ENCODE peak calls at places on chromosome 6, in four cellular contexts. Z is pancreas, N is AG10803, D is bronchial epithelial cell. Q is an unnamed sample.

GRCh38 chr6:160259585-160259984 is 964 bp upstream of the SLC22A2 start:
- DNase-seq in Z (no peak), N (no peak), D (no peak), Q (no peak)

GRCh38 chr6:112956696-112957525 is 609.8 kb downstream of the RFPL4B start:
- DNase-seq in Z (no peak), N (peak; percentile 79), D (peak; percentile 30), Q (peak; percentile 80)

GRCh38 chr6:17914651-17915050 is 72.8 kb downstream of the KIF13A start:
- DNase-seq in Z (no peak), N (peak; percentile 56), D (no peak), Q (no peak)

GRCh38 chr6:135498178-135498841 is 770 bp upstream of the AHI1 start:
- DNase-seq in Z (peak; percentile 74), N (peak; percentile 90), D (peak; percentile 82), Q (peak; percentile 84)

GRCh38 chr6:21131406-21131805 is 462.1 kb upstream of the SOX4 start:
- DNase-seq in Z (no peak), N (no peak), D (no peak), Q (no peak)

GRCh38 chr6:132511159-132511835 is 1.6 kb downstream of the STX7 start:
- DNase-seq in Z (no peak), N (no peak), D (peak; percentile 8), Q (no peak)

GRCh38 chr6:133553652-133554051 is 312.5 kb downstream of the EYA4 start:
- DNase-seq in Z (peak; percentile 51), N (peak; percentile 66), D (peak; percentile 56), Q (peak; percentile 29)

GRCh38 chr6:158789115-158789917 is 29.9 kb downstream of the EZR start:
- DNase-seq in Z (no peak), N (no peak), D (no peak), Q (no peak)

GRCh38 chr6:26304213-26305096 is 60.5 kb upstream of the BTN3A2 start:
- DNase-seq in Z (no peak), N (peak; percentile 76), D (no peak), Q (no peak)

GRCh38 chr6:32685603-32686002 is 19.1 kb upstream of the HLA-DQB1 start:
- DNase-seq in Z (no peak), N (peak; percentile 6), D (peak; percentile 39), Q (no peak)

GRCh38 chr6:3260772-3261517 is 2.2 kb downstream of the PSMG4 start:
- DNase-seq in Z (no peak), N (no peak), D (no peak), Q (no peak)

GRCh38 chr6:71855406-71855805 is 30.9 kb upstream of the RIMS1 start:
- DNase-seq in Z (no peak), N (peak; percentile 9), D (no peak), Q (no peak)

GRCh38 chr6:28940294-28940858 is 16.6 kb upstream of the TRIM27 start:
- DNase-seq in Z (no peak), N (no peak), D (peak; percentile 80), Q (no peak)

GRCh38 chr6:30359276-30359675 is 14.3 kb downstream of the RPP21 start:
- DNase-seq in Z (no peak), N (no peak), D (no peak), Q (no peak)

GRCh38 chr6:168060521-168060931 is 18.5 kb downstream of the FRMD1 start:
- DNase-seq in Z (peak; percentile 79), N (peak; percentile 65), D (peak; percentile 23), Q (peak; percentile 20)

GRCh38 chr6:39430968-39431523 is 108.5 kb upstream of the KCNK16 start:
- DNase-seq in Z (no peak), N (peak; percentile 73), D (peak; percentile 13), Q (peak; percentile 52)

GRCh38 chr6:35722121-35722761 is 14.6 kb upstream of the ARMC12 start:
- DNase-seq in Z (peak; percentile 56), N (no peak), D (no peak), Q (no peak)

GRCh38 chr6:121794630-121795029 is 359.2 kb downstream of the GJA1 start:
- DNase-seq in Z (no peak), N (peak; percentile 91), D (peak; percentile 95), Q (peak; percentile 78)

GRCh38 chr6:16723833-16724232 is 37.4 kb downstream of the ATXN1 start:
- DNase-seq in Z (no peak), N (peak; percentile 96), D (peak; percentile 96), Q (peak; percentile 99)

GRCh38 chr6:11852061-11852619 is 73.5 kb upstream of the ADTRP start:
- DNase-seq in Z (no peak), N (no peak), D (no peak), Q (no peak)

GRCh38 chr6:129140571-129140970 is 257.6 kb downstream of the LAMA2 start:
- DNase-seq in Z (no peak), N (peak; percentile 72), D (no peak), Q (no peak)

GRCh38 chr6:159838020-159838744 is 38.1 kb downstream of the PNLDC1 start:
- DNase-seq in Z (no peak), N (no peak), D (no peak), Q (no peak)

GRCh38 chr6:15804461-15804784 is 141.6 kb upstream of the DTNBP1 start:
- DNase-seq in Z (no peak), N (no peak), D (no peak), Q (no peak)

GRCh38 chr6:25692472-25692871 is 40.5 kb downstream of the SCGN start:
- DNase-seq in Z (no peak), N (no peak), D (no peak), Q (peak; percentile 20)

GRCh38 chr6:1251198-1252155 is 60.4 kb upstream of the FOXQ1 start:
- DNase-seq in Z (no peak), N (no peak), D (peak; percentile 35), Q (no peak)

GRCh38 chr6:114040871-114041270 is 69.9 kb upstream of the HDAC2 start:
- DNase-seq in Z (no peak), N (peak; percentile 34), D (no peak), Q (no peak)

GRCh38 chr6:72657798-72658197 is 35.9 kb downstream of the KCNQ5 start:
- DNase-seq in Z (no peak), N (peak; percentile 62), D (no peak), Q (no peak)

GRCh38 chr6:159720708-159721107 is 6.6 kb upstream of the WTAP start:
- DNase-seq in Z (peak; percentile 48), N (peak; percentile 12), D (peak; percentile 59), Q (no peak)

GRCh38 chr6:144090384-144090783 is 5.0 kb downstream of the SF3B5 start:
- DNase-seq in Z (no peak), N (no peak), D (no peak), Q (no peak)

GRCh38 chr6:166989427-166990034 is 9.7 kb upstream of the CEP43 start:
- DNase-seq in Z (peak; percentile 17), N (peak; percentile 47), D (peak; percentile 20), Q (no peak)

GRCh38 chr6:107869871-107870270 is 45.8 kb upstream of the SCML4 start:
- DNase-seq in Z (no peak), N (no peak), D (no peak), Q (no peak)
- TF ChIP-seq CTCF in Z (no peak), N (no peak), D (no peak), Q (peak; percentile 16)

GRCh38 chr6:4582506-4582905 is 193.7 kb upstream of the CDYL start:
- DNase-seq in Z (no peak), N (peak; percentile 91), D (peak; percentile 35), Q (no peak)

GRCh38 chr6:4581468-4582420 is 194.5 kb upstream of the CDYL start:
- DNase-seq in Z (no peak), N (peak; percentile 97), D (peak; percentile 56), Q (no peak)

GRCh38 chr6:4584801-4585200 is 191.4 kb upstream of the CDYL start:
- DNase-seq in Z (no peak), N (no peak), D (no peak), Q (no peak)

GRCh38 chr6:4580361-4580760 is 195.8 kb upstream of the CDYL start:
- DNase-seq in Z (no peak), N (no peak), D (no peak), Q (no peak)

DNA sequence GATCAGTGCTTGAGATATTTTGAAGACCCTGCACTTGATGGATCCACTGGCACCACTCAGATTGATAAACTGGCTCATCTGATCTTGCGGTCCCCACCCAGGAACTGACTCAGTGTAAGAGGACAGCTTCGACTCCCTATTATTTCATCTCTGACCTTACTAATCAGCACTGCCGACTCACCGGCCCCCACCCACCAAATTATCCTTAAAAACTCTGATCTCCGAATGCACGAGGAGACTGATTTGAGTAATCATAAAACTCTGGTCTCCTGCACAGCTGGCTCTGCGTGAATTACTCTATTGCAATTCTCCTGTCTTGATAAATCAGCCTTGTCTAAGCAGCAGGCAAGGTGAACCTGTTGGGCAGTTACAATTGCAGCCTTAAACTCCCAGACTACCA is 193.2 kb upstream of the CDYL start:
- DNase-seq in Z (no peak), N (no peak), D (peak; percentile 36), Q (no peak)
- H3K4me3 ChIP-seq in Z (no peak overlapping the region), N (no peak overlapping the region), D (no peak overlapping the region), Q (no peak overlapping the region)

DNA sequence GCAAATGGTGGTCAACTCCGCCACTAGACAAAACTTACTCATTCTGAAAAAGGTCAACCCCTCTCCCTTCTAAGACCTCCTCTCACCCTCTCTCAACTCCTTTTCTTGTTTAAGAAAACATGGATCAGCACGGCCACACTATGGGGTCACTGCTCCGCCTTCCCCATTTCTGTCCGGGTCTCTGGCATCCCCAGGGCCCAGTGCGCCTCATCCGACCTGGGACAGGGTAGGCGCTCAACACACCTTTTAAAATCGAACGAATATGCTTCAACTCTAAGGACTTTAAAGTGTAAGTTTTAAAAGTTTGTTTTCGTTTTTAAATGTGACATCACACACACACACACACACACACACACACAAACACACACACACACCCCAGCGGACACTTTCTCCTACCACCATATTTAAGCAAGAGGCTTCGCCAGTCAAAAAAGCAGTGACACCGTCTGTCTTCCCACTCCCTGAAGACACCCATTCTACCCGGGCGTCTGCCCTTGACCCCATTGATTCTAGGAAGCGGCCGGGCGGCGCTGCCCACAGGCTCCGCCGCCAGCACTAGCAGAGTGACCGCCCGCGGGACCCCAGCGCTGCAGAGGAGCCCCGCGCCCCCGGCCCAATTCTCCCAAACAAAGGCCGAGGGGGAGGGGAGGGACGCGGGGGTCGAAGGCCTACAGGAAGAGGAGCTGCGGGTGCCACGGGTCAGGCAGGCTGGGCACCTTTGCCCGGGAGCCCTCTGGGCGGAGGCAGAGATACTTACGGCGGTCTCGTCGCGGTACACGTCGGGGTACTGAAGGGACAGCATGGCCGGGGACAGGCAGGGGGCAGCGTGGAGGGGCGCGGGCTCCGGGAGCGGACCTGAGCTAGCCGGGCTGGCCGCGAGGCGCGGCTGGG is 547 bp downstream of the PREP start:
- DNase-seq in Z (peak; percentile 15), N (peak; percentile 52), D (no peak), Q (no peak)
- TF ChIP-seq CTCF in Z (no peak), N (no peak), D (no peak), Q (peak; percentile 1)

DNA sequence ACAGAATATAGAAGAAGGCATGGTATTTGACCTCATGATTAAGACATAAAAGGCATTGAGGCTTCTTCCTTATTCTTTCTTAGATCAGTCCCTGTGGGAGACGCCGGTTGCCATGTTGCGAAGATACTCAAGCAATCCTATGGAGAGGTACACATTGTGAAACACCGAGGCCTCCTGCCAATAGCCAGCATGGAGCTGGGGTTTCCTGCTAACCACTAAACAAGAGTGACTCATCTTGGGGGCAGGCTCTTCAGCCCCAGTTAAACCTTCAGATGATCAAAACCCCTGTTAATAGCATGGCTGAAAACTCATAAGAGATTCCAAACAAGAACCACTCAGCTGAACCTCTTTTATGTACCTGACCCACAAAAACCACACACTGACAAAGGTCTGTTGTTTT is 478.8 kb downstream of the CD83 start:
- DNase-seq in Z (no peak), N (peak; percentile 24), D (peak; percentile 53), Q (peak; percentile 7)
- H3K4me3 ChIP-seq in Z (no peak overlapping the region), N (no peak overlapping the region), D (no peak overlapping the region), Q (no peak overlapping the region)